ENCODE peak calls at places on chromosomes 1 and 21, in five cellular contexts. Y is IMR-90, E is PC-3, W is mammary epithelial cell, O is H9. Z is an unnamed sample.

GRCh38 chr1:6461237-6461530 is 4.8 kb downstream of the TNFRSF25 start:
- DNase-seq in Y (no peak), E (no peak), W (no peak), O (no peak), Z (no peak)

GRCh38 chr1:94335950-94336349 is 82.2 kb upstream of the ABCD3 start:
- DNase-seq in Y (peak), E (peak), W (peak), O (peak), Z (peak)

GRCh38 chr21:44267655-44268142 is 6.0 kb upstream of the DNMT3L start:
- DNase-seq in Y (no peak), E (peak), W (no peak), O (no peak), Z (no peak)

GRCh38 chr1:16630661-16631247 is 17.4 kb upstream of the NBPF1 start:
- DNase-seq in Y (no peak), E (no peak), W (no peak), O (peak), Z (no peak)

GRCh38 chr1:211349730-211350129 is 23.1 kb downstream of the TRAF5 start:
- DNase-seq in Y (no peak), E (peak), W (no peak), O (no peak), Z (no peak)

GRCh38 chr21:33299181-33299752 is 25.5 kb upstream of the IFNAR1 start:
- DNase-seq in Y (no peak), E (peak), W (peak), O (no peak), Z (peak)

GRCh38 chr21:29473808-29474207 is 175.1 kb downstream of the BACH1 start:
- DNase-seq in Y (no peak), E (no peak), W (no peak), O (no peak), Z (no peak)

GRCh38 chr1:189929501-189930099 is 548.1 kb downstream of the BRINP3 start:
- DNase-seq in Y (no peak), E (peak), W (no peak), O (no peak), Z (no peak)

GRCh38 chr1:29575826-29576225 is 339.5 kb downstream of the PTPRU start:
- DNase-seq in Y (peak), E (no peak), W (no peak), O (no peak), Z (no peak)

GRCh38 chr1:29122662-29122986 is 1.1 kb downstream of the TMEM200B start:
- DNase-seq in Y (peak), E (peak), W (peak), O (no peak), Z (no peak)

GRCh38 chr1:205392650-205393049 is 29.2 kb downstream of the LEMD1 start:
- DNase-seq in Y (no peak), E (no peak), W (no peak), O (no peak), Z (no peak)

GRCh38 chr1:30719406-30720270 is 3.7 kb downstream of the MATN1 start:
- DNase-seq in Y (peak), E (peak), W (no peak), O (no peak), Z (no peak)

GRCh38 chr21:35007348-35007747 is 41.8 kb downstream of the RUNX1 start:
- DNase-seq in Y (no peak), E (no peak), W (no peak), O (no peak), Z (no peak)

GRCh38 chr1:47333922-47334764 is 553 bp downstream of the CMPK1 start:
- DNase-seq in Y (peak), E (peak), W (peak), O (peak), Z (no peak)

GRCh38 chr1:184429342-184429741 is 42.5 kb downstream of the C1orf21 start:
- DNase-seq in Y (no peak), E (no peak), W (no peak), O (no peak), Z (no peak)

DNA sequence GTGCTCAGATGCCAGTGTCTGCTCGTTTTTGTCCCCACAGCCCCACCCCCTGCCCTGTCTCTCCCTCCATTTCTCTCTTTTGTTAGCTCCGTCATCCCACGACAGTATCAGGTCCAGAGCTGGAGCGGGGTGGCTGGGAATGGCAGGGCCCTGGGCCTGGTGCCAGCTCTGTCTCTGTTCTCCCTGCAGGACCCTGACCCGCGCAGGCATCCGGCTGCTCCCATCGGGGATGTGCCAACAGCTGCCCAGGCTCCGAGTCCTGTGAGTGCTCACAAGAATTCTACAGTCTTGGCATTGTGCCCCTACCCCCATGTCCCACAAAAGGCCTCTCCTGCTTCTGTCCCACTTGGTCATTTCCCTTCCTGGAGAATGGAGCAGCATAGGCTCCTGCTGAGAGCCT is 37.4 kb downstream of the UBE2T start:
- DNase-seq in Y (no peak), E (no peak), W (no peak), O (no peak), Z (no peak)
- H2AFZ ChIP-seq in Y (no peak), E (no peak), W (no peak), O (no peak), Z (no peak)

GRCh38 chr1:167330601-167331293 is 110.1 kb downstream of the POU2F1 start:
- DNase-seq in Y (no peak), E (no peak), W (no peak), O (no peak), Z (no peak)

GRCh38 chr1:167325151-167325550 is 104.5 kb downstream of the POU2F1 start:
- DNase-seq in Y (no peak), E (no peak), W (no peak), O (no peak), Z (no peak)

GRCh38 chr1:167328762-167329483 is 108.2 kb downstream of the POU2F1 start:
- DNase-seq in Y (peak), E (no peak), W (no peak), O (peak), Z (no peak)

GRCh38 chr1:167331650-167332049 is 111.0 kb downstream of the POU2F1 start:
- DNase-seq in Y (no peak), E (no peak), W (no peak), O (no peak), Z (no peak)

GRCh38 chr1:167328306-167328705 is 107.6 kb downstream of the POU2F1 start:
- DNase-seq in Y (no peak), E (no peak), W (no peak), O (no peak), Z (no peak)
- H3K27ac ChIP-seq in Y (no peak), E (no peak), W (no peak), O (peak), Z (no peak)

GRCh38 chr1:33445108-33445507 is 14.2 kb upstream of the PHC2 start:
- DNase-seq in Y (no peak), E (no peak), W (no peak), O (no peak), Z (no peak)

GRCh38 chr1:33441088-33441745 is 10.3 kb upstream of the PHC2 start:
- DNase-seq in Y (no peak), E (no peak), W (no peak), O (no peak), Z (no peak)

GRCh38 chr1:33443067-33443704 is 12.3 kb upstream of the PHC2 start:
- DNase-seq in Y (peak), E (peak), W (no peak), O (no peak), Z (no peak)

GRCh38 chr1:33442141-33442540 is 11.2 kb upstream of the PHC2 start:
- DNase-seq in Y (peak), E (peak), W (no peak), O (no peak), Z (no peak)

GRCh38 chr1:33443705-33444180 is 12.8 kb upstream of the PHC2 start:
- DNase-seq in Y (no peak), E (no peak), W (no peak), O (no peak), Z (no peak)
- H2AFZ ChIP-seq in Y (peak), E (no peak), W (peak), O (no peak), Z (no peak)

GRCh38 chr1:150226486-150226885 is 9.4 kb downstream of the ANP32E start:
- DNase-seq in Y (no peak), E (no peak), W (no peak), O (no peak), Z (no peak)
- H3K27ac ChIP-seq in Y (no peak), E (no peak), W (no peak), O (no peak), Z (no peak)

Z was measured in keratinocyte.